ENCODE peak calls at places on chromosomes 4 and X, in four cellular contexts. One of them, this sample, is unnamed.

GRCh38 chrX:71301195-71301924 is at the start of gene ITGB1BP2:
- DNase-seq in neuronal stem cell: no peak
- DNase-seq in H9: no peak
- DNase-seq in mesenchymal stem cell: peak
- DNase-seq in this sample: peak

GRCh38 chrX:2673611-2674010 is 17.5 kb upstream of the CD99 start:
- DNase-seq in neuronal stem cell: no peak
- DNase-seq in H9: no peak
- DNase-seq in mesenchymal stem cell: no peak
- DNase-seq in this sample: no peak

GRCh38 chr4:40321671-40322131 is 13.4 kb upstream of the CHRNA9 start:
- DNase-seq in neuronal stem cell: no peak
- DNase-seq in H9: no peak
- DNase-seq in mesenchymal stem cell: peak
- DNase-seq in this sample: peak

GRCh38 chrX:136497556-136498048 is at the start of gene HTATSF1:
- DNase-seq in neuronal stem cell: peak
- DNase-seq in H9: no peak
- DNase-seq in mesenchymal stem cell: no peak
- DNase-seq in this sample: no peak

GRCh38 chr4:184752496-184753275 is 18.8 kb upstream of the CENPU start:
- DNase-seq in neuronal stem cell: no peak
- DNase-seq in H9: no peak
- DNase-seq in mesenchymal stem cell: no peak
- DNase-seq in this sample: no peak

GRCh38 chrX:56765816-56766553 is 36.9 kb downstream of the NBDY start:
- DNase-seq in neuronal stem cell: no peak
- DNase-seq in H9: no peak
- DNase-seq in mesenchymal stem cell: peak
- DNase-seq in this sample: no peak

GRCh38 chr4:83217721-83218522 is 66.7 kb downstream of the COQ2 start:
- DNase-seq in neuronal stem cell: no peak
- DNase-seq in H9: no peak
- DNase-seq in mesenchymal stem cell: no peak
- DNase-seq in this sample: no peak

GRCh38 chr4:16496501-16496900 is 270.2 kb upstream of the TAPT1 start:
- DNase-seq in neuronal stem cell: no peak
- DNase-seq in H9: no peak
- DNase-seq in mesenchymal stem cell: peak
- DNase-seq in this sample: peak

GRCh38 chr4:39933689-39934590 is 43.8 kb downstream of the PDS5A start:
- DNase-seq in neuronal stem cell: no peak
- DNase-seq in H9: no peak
- DNase-seq in mesenchymal stem cell: peak
- DNase-seq in this sample: peak

GRCh38 chr4:76430519-76431388 is 4.3 kb upstream of the SHROOM3 start:
- DNase-seq in neuronal stem cell: peak
- DNase-seq in H9: no peak
- DNase-seq in mesenchymal stem cell: peak
- DNase-seq in this sample: peak

DNA sequence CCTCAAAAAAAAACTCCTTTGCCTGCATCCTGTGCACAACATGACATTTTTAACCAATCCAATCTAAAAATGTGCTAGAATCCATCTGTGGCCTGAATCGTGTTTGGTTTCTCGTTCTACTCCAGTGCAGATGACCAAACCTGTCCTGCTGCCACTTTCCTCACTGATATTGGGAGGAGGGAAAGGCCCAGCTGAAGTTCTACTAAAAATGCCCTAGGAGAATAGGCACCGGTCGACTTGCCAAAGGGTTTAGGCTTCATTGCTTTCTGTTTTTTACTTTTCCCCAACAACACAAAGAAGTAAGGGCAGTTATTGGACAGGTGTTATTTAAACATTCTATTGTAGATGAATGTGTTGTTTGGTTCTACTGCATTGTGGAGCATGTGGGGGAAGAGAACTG is 7.8 kb upstream of the FHDC1 start:
- DNase-seq in neuronal stem cell: no peak
- DNase-seq in H9: no peak
- DNase-seq in mesenchymal stem cell: no peak
- DNase-seq in this sample: no peak
- H2AK5ac ChIP-seq in neuronal stem cell: no peak
- H2AK5ac ChIP-seq in H9: no peak
- H2AK5ac ChIP-seq in mesenchymal stem cell: no peak
- H2AK5ac ChIP-seq in this sample: no peak

GRCh38 chr4:94208268-94208667 is 603 bp downstream of the SMARCAD1 start:
- DNase-seq in neuronal stem cell: no peak
- DNase-seq in H9: no peak
- DNase-seq in mesenchymal stem cell: no peak
- DNase-seq in this sample: no peak

GRCh38 chr4:94202769-94203168 is 4.9 kb upstream of the SMARCAD1 start:
- DNase-seq in neuronal stem cell: no peak
- DNase-seq in H9: no peak
- DNase-seq in mesenchymal stem cell: no peak
- DNase-seq in this sample: no peak

GRCh38 chr4:94208918-94209317 is 1.3 kb downstream of the SMARCAD1 start:
- DNase-seq in neuronal stem cell: no peak
- DNase-seq in H9: no peak
- DNase-seq in mesenchymal stem cell: no peak
- DNase-seq in this sample: no peak

DNA sequence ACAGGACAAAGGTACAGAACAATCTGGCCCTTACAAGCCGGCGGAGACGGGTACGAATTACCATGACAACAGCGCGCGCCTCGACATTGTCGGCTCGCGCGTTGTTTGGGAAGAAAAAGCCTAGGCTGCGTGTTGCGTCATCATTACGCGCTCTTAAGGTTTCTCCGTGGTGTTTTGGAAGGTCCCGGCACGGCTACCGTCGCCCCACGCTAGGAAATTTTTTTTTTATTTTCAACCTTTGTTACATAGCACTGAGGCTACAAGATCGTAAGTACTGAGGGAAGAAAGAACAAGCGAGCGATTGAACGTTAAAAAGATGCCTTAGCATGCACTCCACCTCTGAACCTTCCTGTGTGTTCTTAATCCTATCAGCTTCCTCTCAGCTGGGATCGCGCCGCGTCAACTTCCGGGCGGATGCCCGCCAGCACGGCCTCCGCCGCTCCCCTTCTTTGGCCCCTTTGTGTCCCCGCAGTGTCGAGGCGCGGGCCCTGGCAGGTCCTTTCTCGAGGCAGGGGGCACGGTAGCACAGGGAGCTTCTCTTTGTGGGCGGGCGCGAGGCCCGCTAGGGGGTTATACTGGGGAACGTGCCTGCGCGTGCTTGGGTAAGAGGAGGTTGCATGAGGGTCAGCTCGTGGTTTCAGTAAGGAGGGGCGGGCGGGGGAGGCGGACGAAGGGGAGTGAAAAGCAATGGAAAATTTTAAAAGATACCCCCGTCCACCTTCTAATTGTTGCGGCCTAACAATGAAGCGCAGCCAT is at the start of gene SMARCAD1:
- DNase-seq in neuronal stem cell: peak
- DNase-seq in H9: peak
- DNase-seq in mesenchymal stem cell: peak
- DNase-seq in this sample: peak
- H2AK5ac ChIP-seq in neuronal stem cell: no peak
- H2AK5ac ChIP-seq in H9: peak
- H2AK5ac ChIP-seq in mesenchymal stem cell: peak
- H2AK5ac ChIP-seq in this sample: peak

DNA sequence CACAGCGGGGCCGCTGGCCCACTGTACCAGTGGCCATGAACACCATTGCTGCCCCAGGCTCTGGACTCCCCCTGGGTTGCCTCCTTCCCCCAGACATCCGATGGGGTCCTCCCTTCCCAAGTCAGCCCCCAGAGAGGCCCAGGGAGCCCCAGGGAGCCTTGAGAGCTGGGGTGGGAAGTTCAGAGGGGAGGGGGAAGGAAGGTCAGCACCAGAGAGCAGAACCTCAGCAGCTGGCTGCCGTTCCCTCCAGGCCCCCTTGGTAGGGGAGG is 464 bp upstream of the ARHGAP4 start:
- DNase-seq in neuronal stem cell: no peak
- DNase-seq in H9: no peak
- DNase-seq in mesenchymal stem cell: no peak
- DNase-seq in this sample: no peak
- H2AK5ac ChIP-seq in neuronal stem cell: peak
- H2AK5ac ChIP-seq in H9: no peak
- H2AK5ac ChIP-seq in mesenchymal stem cell: peak
- H2AK5ac ChIP-seq in this sample: no peak

GRCh38 chr4:78767350-78767749 is 8.8 kb upstream of the BMP2K start:
- DNase-seq in neuronal stem cell: no peak
- DNase-seq in H9: no peak
- DNase-seq in mesenchymal stem cell: no peak
- DNase-seq in this sample: no peak

GRCh38 chr4:78770091-78770642 is 6.0 kb upstream of the BMP2K start:
- DNase-seq in neuronal stem cell: no peak
- DNase-seq in H9: no peak
- DNase-seq in mesenchymal stem cell: no peak
- DNase-seq in this sample: no peak

GRCh38 chr4:78766026-78766425 is 10.1 kb upstream of the BMP2K start:
- DNase-seq in neuronal stem cell: no peak
- DNase-seq in H9: no peak
- DNase-seq in mesenchymal stem cell: no peak
- DNase-seq in this sample: peak

GRCh38 chr4:78766650-78767049 is 9.5 kb upstream of the BMP2K start:
- DNase-seq in neuronal stem cell: no peak
- DNase-seq in H9: no peak
- DNase-seq in mesenchymal stem cell: no peak
- DNase-seq in this sample: no peak

GRCh38 chr4:78768447-78769177 is 7.5 kb upstream of the BMP2K start:
- DNase-seq in neuronal stem cell: no peak
- DNase-seq in H9: no peak
- DNase-seq in mesenchymal stem cell: peak
- DNase-seq in this sample: peak
- H2AK5ac ChIP-seq in neuronal stem cell: no peak
- H2AK5ac ChIP-seq in H9: no peak
- H2AK5ac ChIP-seq in mesenchymal stem cell: no peak
- H2AK5ac ChIP-seq in this sample: peak

GRCh38 chr4:37989398-37990260 is 29.4 kb downstream of the PTTG2 start:
- DNase-seq in neuronal stem cell: no peak
- DNase-seq in H9: no peak
- DNase-seq in mesenchymal stem cell: no peak
- DNase-seq in this sample: no peak
- H2AK5ac ChIP-seq in neuronal stem cell: no peak
- H2AK5ac ChIP-seq in H9: no peak
- H2AK5ac ChIP-seq in mesenchymal stem cell: peak
- H2AK5ac ChIP-seq in this sample: no peak

GRCh38 chr4:8225290-8225625 is 26.2 kb downstream of the SH3TC1 start:
- DNase-seq in neuronal stem cell: no peak
- DNase-seq in H9: no peak
- DNase-seq in mesenchymal stem cell: no peak
- DNase-seq in this sample: no peak
- H2AK5ac ChIP-seq in neuronal stem cell: peak
- H2AK5ac ChIP-seq in H9: no peak
- H2AK5ac ChIP-seq in mesenchymal stem cell: no peak
- H2AK5ac ChIP-seq in this sample: no peak

GRCh38 chr4:139735381-139736256 is 70.0 kb downstream of the MGST2 start:
- DNase-seq in neuronal stem cell: peak
- DNase-seq in H9: peak
- DNase-seq in mesenchymal stem cell: peak
- DNase-seq in this sample: no peak
- H2AK5ac ChIP-seq in neuronal stem cell: peak
- H2AK5ac ChIP-seq in H9: no peak
- H2AK5ac ChIP-seq in mesenchymal stem cell: no peak
- H2AK5ac ChIP-seq in this sample: peak